ENCODE peak calls at places on chromosomes 11 and 22, in seven cellular contexts. T is SK-N-SH, H is brain microvascular endothelial cell, S is RWPE1, J is AG09319, I is heart left ventricle, C is choroid plexus epithelial cell. E is an unnamed sample.

GRCh38 chr22:22390989-22391388 is 117.6 kb downstream of the ZNF280B start:
- DNase-seq in T (no peak), H (no peak), S (no peak), J (no peak), I (no peak), C (no peak), E (no peak)

GRCh38 chr11:107042748-107043147 is 24.5 kb upstream of the GUCY1A2 start:
- DNase-seq in T (peak; percentile 5), H (no peak), S (no peak), J (no peak), I (no peak), C (peak; percentile 18), E (no peak)

GRCh38 chr11:123381817-123382554 is 48.1 kb upstream of the GRAMD1B start:
- DNase-seq in T (no peak), H (no peak), S (no peak), J (no peak), I (no peak), C (no peak), E (no peak)

GRCh38 chr22:19527861-19528417 is 3.7 kb upstream of the CLDN5 start:
- DNase-seq in T (no peak), H (peak; percentile 33), S (peak; percentile 26), J (no peak), I (no peak), C (peak; percentile 51), E (peak; percentile 24)

GRCh38 chr22:19554834-19555404 is 30.7 kb upstream of the CLDN5 start:
- DNase-seq in T (peak; percentile 40), H (peak; percentile 16), S (peak; percentile 24), J (no peak), I (no peak), C (peak; percentile 55), E (peak; percentile 54)

GRCh38 chr11:118338637-118339061 is 3.9 kb downstream of the CD3D start:
- DNase-seq in T (no peak), H (no peak), S (no peak), J (no peak), I (peak; percentile 31), C (peak; percentile 10), E (no peak)

GRCh38 chr11:1425439-1425838 is 35.7 kb downstream of the BRSK2 start:
- DNase-seq in T (no peak), H (no peak), S (no peak), J (no peak), I (no peak), C (no peak), E (no peak)

GRCh38 chr22:42399315-42400271 is 32.6 kb downstream of the NFAM1 start:
- DNase-seq in T (peak; percentile 81), H (no peak), S (no peak), J (no peak), I (peak; percentile 65), C (peak; percentile 50), E (no peak)

GRCh38 chr11:67698247-67698646 is 23.8 kb upstream of the ALDH3B2 start:
- DNase-seq in T (no peak), H (peak; percentile 3), S (no peak), J (no peak), I (no peak), C (peak; percentile 5), E (peak; percentile 39)

GRCh38 chr11:62953811-62954210 is 31.0 kb downstream of the SLC22A6 start:
- DNase-seq in T (no peak), H (peak; percentile 12), S (no peak), J (no peak), I (no peak), C (no peak), E (no peak)

GRCh38 chr11:363948-364761 is 5.1 kb upstream of the B4GALNT4 start:
- DNase-seq in T (peak; percentile 85), H (no peak), S (peak; percentile 85), J (no peak), I (no peak), C (no peak), E (peak; percentile 88)

GRCh38 chr11:75793966-75794365 is 21.0 kb upstream of the UVRAG start:
- DNase-seq in T (no peak), H (no peak), S (no peak), J (no peak), I (peak; percentile 37), C (no peak), E (no peak)

GRCh38 chr11:72483412-72484186 is 49.3 kb upstream of the CLPB start:
- DNase-seq in T (no peak), H (peak; percentile 49), S (peak; percentile 26), J (no peak), I (no peak), C (peak; percentile 94), E (peak; percentile 44)

GRCh38 chr11:57427692-57428082 is 766 bp upstream of the SLC43A3 start:
- DNase-seq in T (no peak), H (no peak), S (no peak), J (no peak), I (peak; percentile 83), C (no peak), E (peak; percentile 66)

GRCh38 chr11:101035872-101036271 is 93.7 kb downstream of the PGR start:
- DNase-seq in T (no peak), H (no peak), S (no peak), J (no peak), I (no peak), C (no peak), E (no peak)

GRCh38 chr11:12841946-12842630 is 167.0 kb upstream of the RASSF10 start:
- DNase-seq in T (peak; percentile 49), H (peak; percentile 75), S (peak; percentile 50), J (no peak), I (no peak), C (peak; percentile 85), E (peak; percentile 62)

GRCh38 chr11:23957309-23957708 is 539.5 kb upstream of the LUZP2 start:
- DNase-seq in T (no peak), H (peak; percentile 27), S (no peak), J (no peak), I (no peak), C (peak; percentile 71), E (no peak)

GRCh38 chr11:68314203-68314885 is 2.0 kb downstream of the LRP5 start:
- DNase-seq in T (peak; percentile 63), H (no peak), S (no peak), J (no peak), I (no peak), C (no peak), E (peak; percentile 16)

GRCh38 chr11:47305734-47306483 is 36.0 kb downstream of the MADD start:
- DNase-seq in T (no peak), H (peak; percentile 5), S (no peak), J (no peak), I (peak; percentile 87), C (no peak), E (peak; percentile 19)

GRCh38 chr11:76153609-76153949 is 52.7 kb downstream of the WNT11 start:
- DNase-seq in T (no peak), H (peak; percentile 19), S (no peak), J (no peak), I (no peak), C (no peak), E (peak; percentile 3)

GRCh38 chr11:60130496-60130895 is 42.0 kb downstream of the MS4A2 start:
- DNase-seq in T (peak; percentile 14), H (peak; percentile 31), S (peak; percentile 35), J (no peak), I (no peak), C (peak; percentile 5), E (peak; percentile 40)
- TF ChIP-seq CTCF in T (peak; percentile 55), H (peak; percentile 48), S (peak; percentile 17), J (no peak), I (peak; percentile 6), C (peak; percentile 12), E (peak; percentile 41)

GRCh38 chr11:129719037-129719436 is 96.6 kb upstream of the TMEM45B start:
- DNase-seq in T (no peak), H (no peak), S (no peak), J (no peak), I (no peak), C (no peak), E (no peak)
- TF ChIP-seq CTCF in T (no peak), H (no peak), S (no peak), J (no peak), I (no peak), C (no peak), E (no peak)

GRCh38 chr22:50139843-50140415 is 30.6 kb upstream of the PANX2 start:
- DNase-seq in T (no peak), H (no peak), S (no peak), J (no peak), I (no peak), C (no peak), E (peak; percentile 38)

GRCh38 chr22:50143096-50143495 is 27.4 kb upstream of the PANX2 start:
- DNase-seq in T (no peak), H (no peak), S (no peak), J (no peak), I (no peak), C (no peak), E (no peak)

GRCh38 chr22:50141462-50141861 is 29.1 kb upstream of the PANX2 start:
- DNase-seq in T (no peak), H (no peak), S (no peak), J (no peak), I (no peak), C (no peak), E (no peak)

GRCh38 chr22:50140615-50141014 is 29.9 kb upstream of the PANX2 start:
- DNase-seq in T (no peak), H (no peak), S (no peak), J (no peak), I (no peak), C (peak; percentile 14), E (peak; percentile 14)

DNA sequence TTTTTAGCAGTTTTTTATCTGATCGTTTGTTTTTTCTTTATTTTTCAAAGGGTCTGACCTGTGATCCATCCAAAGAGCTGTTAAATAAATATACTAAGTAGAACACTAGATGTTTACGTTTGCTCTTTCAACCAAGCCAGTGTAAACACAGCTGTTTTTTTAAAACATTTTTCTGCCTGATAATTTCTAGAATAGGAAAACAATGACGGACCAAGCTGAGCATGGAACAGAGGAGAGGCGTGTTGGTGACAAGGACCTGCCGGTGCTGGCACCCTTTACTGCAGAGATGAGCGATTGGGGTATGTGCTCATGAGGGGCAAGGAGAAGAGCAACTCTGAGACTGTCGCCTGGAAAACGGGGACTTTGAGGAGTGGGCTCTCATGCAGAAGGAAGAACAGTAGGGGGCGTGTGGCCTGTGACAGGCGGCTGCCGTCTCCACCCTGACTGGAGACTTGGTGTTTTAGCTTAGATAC is 28.6 kb upstream of the PANX2 start:
- DNase-seq in T (peak; percentile 54), H (no peak), S (no peak), J (no peak), I (no peak), C (peak; percentile 24), E (no peak)
- TF ChIP-seq CTCF in T (no peak), H (peak; percentile 40), S (no peak), J (no peak), I (no peak), C (peak; percentile 22), E (no peak)

DNA sequence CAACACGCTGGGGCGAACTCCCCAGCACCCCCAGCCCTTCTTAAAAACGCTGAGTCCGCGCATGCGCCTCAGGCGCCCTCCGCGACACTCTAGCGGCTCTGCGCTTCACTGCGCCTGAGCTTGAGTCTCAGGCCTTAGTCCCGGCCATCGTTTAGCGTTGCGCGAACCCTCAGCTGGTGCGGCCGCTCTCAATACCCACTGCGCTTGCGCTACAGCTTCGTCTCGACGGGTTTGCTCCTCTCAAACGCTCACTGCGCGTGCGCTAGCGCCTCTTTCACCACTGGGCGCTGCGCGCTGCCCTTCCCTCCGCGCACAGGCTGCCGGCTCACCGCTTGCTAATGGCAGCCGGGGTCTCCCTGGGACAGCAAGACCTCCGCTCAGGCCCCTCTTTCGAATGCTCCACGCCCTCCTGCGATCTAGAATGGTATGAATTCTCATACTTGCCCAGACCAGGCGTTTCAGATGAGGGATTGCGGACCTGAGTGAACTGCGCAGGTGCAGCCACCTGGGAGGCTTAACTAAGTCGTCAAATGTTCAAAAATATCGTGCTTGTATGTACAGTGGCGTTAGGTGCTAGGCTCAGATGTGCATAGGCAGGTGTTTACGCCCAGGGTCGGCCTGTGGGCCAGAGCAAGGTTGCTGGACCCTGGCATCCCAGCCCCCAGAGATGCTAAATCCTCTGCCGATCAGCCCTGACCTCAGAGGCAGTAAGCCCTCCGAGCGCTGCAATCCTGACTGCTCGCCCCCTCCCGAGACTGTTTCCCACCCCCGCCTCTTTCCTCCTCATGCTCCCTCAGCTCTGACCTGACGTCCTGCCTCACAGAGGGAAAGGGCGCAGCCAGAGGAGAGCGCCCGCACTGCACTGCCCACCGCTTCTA is at the start of gene SLC2A11:
- DNase-seq in T (peak; percentile 96), H (peak; percentile 95), S (peak; percentile 85), J (peak; percentile 89), I (peak; percentile 99), C (peak; percentile 98), E (peak; percentile 97)
- TF ChIP-seq CTCF in T (peak; percentile 31), H (peak; percentile 47), S (peak; percentile 32), J (peak; percentile 20), I (peak; percentile 22), C (peak; percentile 41), E (peak; percentile 7)

E was measured in MCF 10A.